ENCODE peak calls at places on chromosome 12, in four cellular contexts. G is transverse colon, U is HCT116, J is sigmoid colon. Y is an unnamed sample.

GRCh38 chr12:93857279-93857894 is 180.2 kb downstream of the CRADD start:
- DNase-seq in G (no peak), U (no peak), J (no peak), Y (no peak)

GRCh38 chr12:25690996-25691864 is 138.1 kb upstream of the LMNTD1 start:
- DNase-seq in G (no peak), U (no peak), J (no peak), Y (no peak)

GRCh38 chr12:27861428-27862167 is 81.6 kb upstream of the MANSC4 start:
- DNase-seq in G (peak; percentile 57), U (no peak), J (peak; percentile 92), Y (no peak)

GRCh38 chr12:27434673-27435565 is 11.6 kb upstream of the SMCO2 start:
- DNase-seq in G (no peak), U (no peak), J (no peak), Y (peak; percentile 4)

GRCh38 chr12:29229158-29229505 is 80.1 kb downstream of the FAR2 start:
- DNase-seq in G (no peak), U (no peak), J (no peak), Y (no peak)

GRCh38 chr12:122981036-122981471 is 573 bp downstream of the ARL6IP4 start:
- DNase-seq in G (no peak), U (no peak), J (no peak), Y (no peak)

GRCh38 chr12:3216726-3217682 is 139.8 kb downstream of the TSPAN9 start:
- DNase-seq in G (no peak), U (peak; percentile 4), J (no peak), Y (no peak)

GRCh38 chr12:115433014-115433634 is 749.1 kb upstream of the TBX3 start:
- DNase-seq in G (no peak), U (no peak), J (no peak), Y (no peak)

GRCh38 chr12:1575799-1576401 is 18.5 kb downstream of the FBXL14 start:
- DNase-seq in G (no peak), U (no peak), J (no peak), Y (peak; percentile 74)

GRCh38 chr12:108696111-108696995 is 35.0 kb downstream of the CORO1C start:
- DNase-seq in G (no peak), U (no peak), J (peak; percentile 86), Y (peak; percentile 60)

GRCh38 chr12:108525681-108526080 is 10.6 kb downstream of the FICD start:
- DNase-seq in G (no peak), U (no peak), J (no peak), Y (no peak)

GRCh38 chr12:12592930-12593329 is 18.7 kb upstream of the CREBL2 start:
- DNase-seq in G (no peak), U (no peak), J (no peak), Y (no peak)

GRCh38 chr12:50232206-50232605 is 51.1 kb downstream of the LIMA1 start:
- DNase-seq in G (no peak), U (no peak), J (no peak), Y (no peak)

GRCh38 chr12:1103051-1103450 is 112.0 kb downstream of the ERC1 start:
- DNase-seq in G (no peak), U (no peak), J (no peak), Y (no peak)

GRCh38 chr12:121668750-121669524 is 517 bp downstream of the MORN3 start:
- DNase-seq in G (peak; percentile 33), U (no peak), J (no peak), Y (no peak)

GRCh38 chr12:88361493-88361892 is 218.8 kb downstream of the KITLG start:
- DNase-seq in G (no peak), U (no peak), J (no peak), Y (no peak)

GRCh38 chr12:31323466-31324115 is 2.4 kb downstream of the SINHCAF start:
- DNase-seq in G (peak; percentile 57), U (no peak), J (peak; percentile 77), Y (peak; percentile 44)

GRCh38 chr12:122064780-122065588 is 13.6 kb upstream of the MLXIP start:
- DNase-seq in G (no peak), U (peak; percentile 63), J (peak; percentile 85), Y (no peak)

GRCh38 chr12:27652174-27652763 is 44.0 kb upstream of the REP15 start:
- DNase-seq in G (peak; percentile 27), U (peak; percentile 58), J (no peak), Y (peak; percentile 78)

GRCh38 chr12:104957388-104958008 is 592 bp downstream of the SLC41A2 start:
- DNase-seq in G (peak; percentile 54), U (no peak), J (peak; percentile 68), Y (no peak)

GRCh38 chr12:89051065-89051677 is 301.1 kb downstream of the DUSP6 start:
- DNase-seq in G (no peak), U (peak; percentile 70), J (no peak), Y (peak; percentile 40)

GRCh38 chr12:54421175-54421872 is 2.3 kb upstream of the ITGA5 start:
- DNase-seq in G (peak; percentile 62), U (no peak), J (peak; percentile 97), Y (no peak)

GRCh38 chr12:6816598-6816997 is 5.0 kb upstream of the GPR162 start:
- DNase-seq in G (no peak), U (no peak), J (no peak), Y (no peak)

GRCh38 chr12:22459872-22460490 is 84.4 kb downstream of the C2CD5 start:
- DNase-seq in G (no peak), U (peak; percentile 26), J (no peak), Y (peak; percentile 32)

GRCh38 chr12:80677994-80678393 is 29.4 kb upstream of the MYF6 start:
- DNase-seq in G (no peak), U (no peak), J (no peak), Y (no peak)

GRCh38 chr12:54824402-54824801 is 29.9 kb upstream of the MUCL1 start:
- DNase-seq in G (no peak), U (peak; percentile 1), J (no peak), Y (no peak)

GRCh38 chr12:114676142-114676741 is 7.7 kb downstream of the TBX3 start:
- DNase-seq in G (no peak), U (no peak), J (no peak), Y (no peak)

GRCh38 chr12:89040146-89040964 is 311.9 kb downstream of the DUSP6 start:
- DNase-seq in G (peak; percentile 61), U (no peak), J (no peak), Y (no peak)

GRCh38 chr12:92130999-92131398 is 14.6 kb downstream of the BTG1 start:
- DNase-seq in G (no peak), U (no peak), J (no peak), Y (no peak)

GRCh38 chr12:78778339-78778738 is 86.2 kb upstream of the SYT1 start:
- DNase-seq in G (no peak), U (no peak), J (no peak), Y (no peak)

GRCh38 chr12:39946361-39946948 is 159.4 kb downstream of the SLC2A13 start:
- DNase-seq in G (no peak), U (no peak), J (no peak), Y (no peak)

GRCh38 chr12:24048446-24048845 is 99.0 kb upstream of the SOX5 start:
- DNase-seq in G (no peak), U (no peak), J (no peak), Y (no peak)

GRCh38 chr12:24047345-24047744 is 97.9 kb upstream of the SOX5 start:
- DNase-seq in G (no peak), U (no peak), J (no peak), Y (no peak)

GRCh38 chr12:24042651-24043050 is 93.2 kb upstream of the SOX5 start:
- DNase-seq in G (no peak), U (no peak), J (no peak), Y (no peak)

GRCh38 chr12:24045816-24046257 is 96.4 kb upstream of the SOX5 start:
- DNase-seq in G (no peak), U (no peak), J (no peak), Y (no peak)

GRCh38 chr12:24044973-24045703 is 95.7 kb upstream of the SOX5 start:
- DNase-seq in G (peak; percentile 17), U (no peak), J (no peak), Y (no peak)
- H3K4me1 ChIP-seq in G (peaks cover 7% of the 10 kb centered on the region), U (no peaks in the 10 kb centered on the region), J (no peaks in the 10 kb centered on the region), Y (no peaks in the 10 kb centered on the region)

DNA sequence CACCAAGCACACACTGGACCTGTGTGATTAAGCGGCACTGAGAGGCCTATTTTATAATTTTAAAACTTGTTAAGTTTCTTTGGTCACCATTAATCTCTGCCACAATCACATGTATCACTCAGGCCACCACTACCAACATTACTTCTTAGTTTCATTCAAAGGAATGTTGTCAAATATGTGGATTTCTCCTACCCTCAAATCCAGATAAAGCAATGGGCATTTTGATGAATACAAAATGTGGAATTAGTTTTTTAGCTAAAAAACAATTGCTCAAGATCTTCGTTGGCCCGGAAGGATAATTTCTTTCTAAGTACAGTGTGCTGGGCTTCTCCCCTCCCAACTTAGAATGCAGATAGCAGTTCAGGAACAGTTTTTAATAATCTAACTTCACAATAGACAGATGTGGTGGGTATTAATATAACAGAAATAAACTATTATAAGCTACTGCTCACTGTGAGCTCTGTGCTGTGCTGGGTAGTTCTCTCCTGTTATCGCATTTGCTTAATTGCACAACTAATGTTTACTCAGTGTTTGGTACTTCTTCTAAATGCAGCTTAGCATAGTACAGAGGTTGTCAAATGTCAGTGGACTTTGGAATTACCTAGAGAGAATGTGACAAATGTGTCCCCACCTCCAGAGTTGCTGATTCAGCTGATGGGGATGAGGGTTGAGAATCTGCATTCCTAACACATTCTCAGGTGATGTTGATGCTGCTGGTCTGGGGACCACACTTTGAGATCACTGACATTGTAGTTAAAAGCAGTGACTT is 266.7 kb upstream of the AMIGO2 start:
- DNase-seq in G (no peak), U (no peak), J (no peak), Y (no peak)
- TF ChIP-seq POLR2AphosphoS5 in G (no peak), U (no peak), J (no peak), Y (no peak)

GRCh38 chr12:64669270-64669842 is 59.1 kb downstream of the RASSF3 start:
- DNase-seq in G (peak; percentile 61), U (no peak), J (peak; percentile 77), Y (no peak)

GRCh38 chr12:64663019-64663418 is 52.7 kb downstream of the RASSF3 start:
- DNase-seq in G (no peak), U (no peak), J (no peak), Y (no peak)

GRCh38 chr12:64670039-64670438 is 59.7 kb downstream of the RASSF3 start:
- DNase-seq in G (no peak), U (no peak), J (no peak), Y (no peak)

GRCh38 chr12:64665506-64665905 is 55.2 kb downstream of the RASSF3 start:
- DNase-seq in G (peak; percentile 56), U (no peak), J (no peak), Y (no peak)

DNA sequence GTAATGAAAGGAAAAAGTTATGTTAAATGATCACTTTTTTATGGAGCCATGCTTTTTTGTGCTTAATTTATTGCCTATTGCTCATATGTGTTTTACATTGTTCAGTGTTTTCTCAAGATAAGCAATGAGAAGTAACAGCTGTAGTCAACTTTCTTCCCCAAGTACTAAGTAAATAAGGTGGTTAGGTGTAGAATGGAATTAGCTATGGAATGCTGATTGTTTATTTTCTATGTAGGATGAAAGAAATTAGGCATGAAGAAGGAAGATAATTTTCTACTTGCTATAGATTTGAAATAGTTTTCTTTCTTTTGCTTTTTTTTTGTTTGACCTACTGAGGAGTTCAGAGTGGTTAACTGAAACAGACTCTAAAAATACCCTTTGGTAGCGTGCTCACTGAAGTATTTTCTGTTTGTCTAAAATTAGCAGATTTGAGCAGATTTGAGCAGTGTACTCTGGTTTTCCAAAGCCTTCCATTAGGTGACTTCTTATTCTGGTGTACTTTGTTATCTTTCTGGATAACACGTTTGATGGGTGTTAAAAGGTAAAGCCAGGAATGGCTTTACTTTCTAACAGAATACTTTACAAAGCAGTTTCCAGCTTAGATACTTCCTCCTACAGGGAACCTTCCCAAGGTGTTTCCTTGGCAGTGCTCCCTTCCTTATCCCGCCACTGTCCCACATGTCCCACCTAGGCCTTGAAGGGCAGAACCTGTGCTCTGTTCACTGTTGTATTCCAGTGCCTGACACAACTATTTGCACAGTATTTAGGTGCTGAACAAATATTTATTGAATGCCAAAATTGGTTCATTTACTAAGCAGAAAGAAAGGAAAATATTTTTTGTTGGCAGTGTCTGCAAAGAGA is 56.0 kb downstream of the RASSF3 start:
- DNase-seq in G (no peak), U (no peak), J (no peak), Y (no peak)
- H3K4me1 ChIP-seq in G (peaks cover 56% of the 10 kb centered on the region), U (peaks cover 68% of the 10 kb centered on the region), J (peaks cover 94% of the 10 kb centered on the region), Y (peaks cover 5% of the 10 kb centered on the region)

GRCh38 chr12:133010657-133011297 is 24.6 kb downstream of the ZNF26 start:
- DNase-seq in G (no peak), U (no peak), J (no peak), Y (no peak)
- TF ChIP-seq POLR2AphosphoS5 in G (no peak), U (no peak), J (no peak), Y (no peak)